ENCODE peak calls at places on chromosome 20, in four cellular contexts. One of them, this sample, is unnamed.

GRCh38 chr20:22901921-22902320 is 133.2 kb upstream of the SSTR4 start:
- DNase-seq in mucosa of gallbladder: no peak
- DNase-seq in effector memory CD8-positive, alpha-beta T cell: no peak
- DNase-seq in upper lobe of right lung: no peak
- DNase-seq in this sample: no peak

GRCh38 chr20:6575912-6576391 is 191.5 kb upstream of the BMP2 start:
- DNase-seq in effector memory CD8-positive, alpha-beta T cell: no peak
- DNase-seq in upper lobe of right lung: no peak
- DNase-seq in mucosa of gallbladder: no peak
- DNase-seq in this sample: no peak

GRCh38 chr20:25586877-25587276 is 1.5 kb upstream of the NINL start:
- DNase-seq in upper lobe of right lung: peak
- DNase-seq in effector memory CD8-positive, alpha-beta T cell: no peak
- DNase-seq in mucosa of gallbladder: no peak
- DNase-seq in this sample: no peak

GRCh38 chr20:6044102-6044501 is 9.8 kb downstream of the LRRN4 start:
- DNase-seq in upper lobe of right lung: no peak
- DNase-seq in mucosa of gallbladder: no peak
- DNase-seq in effector memory CD8-positive, alpha-beta T cell: no peak
- DNase-seq in this sample: no peak

GRCh38 chr20:35821807-35822242 is 50.0 kb downstream of the PHF20 start:
- DNase-seq in mucosa of gallbladder: no peak
- DNase-seq in upper lobe of right lung: peak
- DNase-seq in effector memory CD8-positive, alpha-beta T cell: no peak
- DNase-seq in this sample: no peak

GRCh38 chr20:25399038-25399430 is 8.4 kb upstream of the ABHD12 start:
- DNase-seq in effector memory CD8-positive, alpha-beta T cell: peak
- DNase-seq in mucosa of gallbladder: peak
- DNase-seq in upper lobe of right lung: no peak
- DNase-seq in this sample: no peak

GRCh38 chr20:46715292-46715756 is 5.9 kb downstream of the SLC2A10 start:
- DNase-seq in effector memory CD8-positive, alpha-beta T cell: no peak
- DNase-seq in upper lobe of right lung: no peak
- DNase-seq in mucosa of gallbladder: peak
- DNase-seq in this sample: no peak

GRCh38 chr20:47544240-47544639 is 42.6 kb downstream of the NCOA3 start:
- DNase-seq in mucosa of gallbladder: no peak
- DNase-seq in upper lobe of right lung: no peak
- DNase-seq in effector memory CD8-positive, alpha-beta T cell: no peak
- DNase-seq in this sample: no peak

GRCh38 chr20:3420211-3420707 is 12.8 kb upstream of the DNAAF9 start:
- DNase-seq in mucosa of gallbladder: peak
- DNase-seq in upper lobe of right lung: peak
- DNase-seq in effector memory CD8-positive, alpha-beta T cell: peak
- DNase-seq in this sample: no peak

GRCh38 chr20:35129647-35130069 is 17.5 kb downstream of the EDEM2 start:
- DNase-seq in effector memory CD8-positive, alpha-beta T cell: no peak
- DNase-seq in upper lobe of right lung: no peak
- DNase-seq in mucosa of gallbladder: no peak
- DNase-seq in this sample: no peak

GRCh38 chr20:49867453-49868215 is 47.7 kb downstream of the SPATA2 start:
- DNase-seq in mucosa of gallbladder: no peak
- DNase-seq in effector memory CD8-positive, alpha-beta T cell: no peak
- DNase-seq in upper lobe of right lung: no peak
- DNase-seq in this sample: no peak

GRCh38 chr20:38714308-38714707 is 10.0 kb upstream of the SLC32A1 start:
- DNase-seq in effector memory CD8-positive, alpha-beta T cell: no peak
- DNase-seq in mucosa of gallbladder: no peak
- DNase-seq in upper lobe of right lung: no peak
- DNase-seq in this sample: no peak

GRCh38 chr20:44355503-44356352 is at the start of gene HNF4A:
- DNase-seq in upper lobe of right lung: no peak
- DNase-seq in mucosa of gallbladder: peak
- DNase-seq in effector memory CD8-positive, alpha-beta T cell: no peak
- DNase-seq in this sample: no peak

GRCh38 chr20:4800676-4801449 is 79.2 kb downstream of the PRND start:
- DNase-seq in effector memory CD8-positive, alpha-beta T cell: no peak
- DNase-seq in upper lobe of right lung: no peak
- DNase-seq in mucosa of gallbladder: no peak
- DNase-seq in this sample: peak

GRCh38 chr20:15977758-15978157 is 595.5 kb downstream of the KIF16B start:
- DNase-seq in effector memory CD8-positive, alpha-beta T cell: no peak
- DNase-seq in upper lobe of right lung: no peak
- DNase-seq in mucosa of gallbladder: no peak
- DNase-seq in this sample: no peak

GRCh38 chr20:20755674-20756319 is 43.4 kb upstream of the RALGAPA2 start:
- DNase-seq in mucosa of gallbladder: no peak
- DNase-seq in upper lobe of right lung: no peak
- DNase-seq in effector memory CD8-positive, alpha-beta T cell: no peak
- DNase-seq in this sample: no peak

GRCh38 chr20:49765413-49765736 is 47.3 kb upstream of the SLC9A8 start:
- DNase-seq in effector memory CD8-positive, alpha-beta T cell: no peak
- DNase-seq in mucosa of gallbladder: no peak
- DNase-seq in upper lobe of right lung: no peak
- DNase-seq in this sample: no peak

GRCh38 chr20:10312111-10312510 is 93.5 kb downstream of the SNAP25 start:
- DNase-seq in effector memory CD8-positive, alpha-beta T cell: no peak
- DNase-seq in mucosa of gallbladder: no peak
- DNase-seq in upper lobe of right lung: no peak
- DNase-seq in this sample: no peak

GRCh38 chr20:44843863-44844262 is 33.5 kb upstream of the RIMS4 start:
- DNase-seq in upper lobe of right lung: no peak
- DNase-seq in mucosa of gallbladder: no peak
- DNase-seq in effector memory CD8-positive, alpha-beta T cell: no peak
- DNase-seq in this sample: no peak

GRCh38 chr20:50226093-50226974 is 35.7 kb downstream of the CEBPB start:
- DNase-seq in upper lobe of right lung: peak
- DNase-seq in mucosa of gallbladder: no peak
- DNase-seq in effector memory CD8-positive, alpha-beta T cell: no peak
- DNase-seq in this sample: no peak

GRCh38 chr20:34582911-34583310 is 24.4 kb downstream of the MAP1LC3A start:
- DNase-seq in mucosa of gallbladder: no peak
- DNase-seq in effector memory CD8-positive, alpha-beta T cell: no peak
- DNase-seq in upper lobe of right lung: no peak
- DNase-seq in this sample: no peak

GRCh38 chr20:32539817-32540675 is 45.1 kb downstream of the NOL4L start:
- DNase-seq in upper lobe of right lung: no peak
- DNase-seq in effector memory CD8-positive, alpha-beta T cell: peak
- DNase-seq in mucosa of gallbladder: peak
- DNase-seq in this sample: peak

GRCh38 chr20:19524691-19525090 is 233.4 kb upstream of the RIN2 start:
- DNase-seq in upper lobe of right lung: no peak
- DNase-seq in effector memory CD8-positive, alpha-beta T cell: no peak
- DNase-seq in mucosa of gallbladder: no peak
- DNase-seq in this sample: no peak

GRCh38 chr20:46895906-46896242 is 1.2 kb downstream of the EYA2 start:
- DNase-seq in upper lobe of right lung: no peak
- DNase-seq in mucosa of gallbladder: no peak
- DNase-seq in effector memory CD8-positive, alpha-beta T cell: no peak
- DNase-seq in this sample: no peak

GRCh38 chr20:23340524-23340923 is 10.1 kb upstream of the NXT1 start:
- DNase-seq in effector memory CD8-positive, alpha-beta T cell: peak
- DNase-seq in upper lobe of right lung: no peak
- DNase-seq in mucosa of gallbladder: peak
- DNase-seq in this sample: no peak

GRCh38 chr20:58251979-58252591 is 23.6 kb upstream of the ANKRD60 start:
- DNase-seq in mucosa of gallbladder: no peak
- DNase-seq in upper lobe of right lung: no peak
- DNase-seq in effector memory CD8-positive, alpha-beta T cell: no peak
- DNase-seq in this sample: no peak

GRCh38 chr20:53077373-53078205 is 105.4 kb downstream of the TSHZ2 start:
- DNase-seq in mucosa of gallbladder: peak
- DNase-seq in effector memory CD8-positive, alpha-beta T cell: no peak
- DNase-seq in upper lobe of right lung: no peak
- DNase-seq in this sample: no peak

GRCh38 chr20:40961686-40962640 is 66.7 kb upstream of the TOP1 start:
- DNase-seq in effector memory CD8-positive, alpha-beta T cell: no peak
- DNase-seq in mucosa of gallbladder: no peak
- DNase-seq in upper lobe of right lung: no peak
- DNase-seq in this sample: no peak

GRCh38 chr20:63223826-63224207 is 7.9 kb upstream of the YTHDF1 start:
- DNase-seq in effector memory CD8-positive, alpha-beta T cell: no peak
- DNase-seq in upper lobe of right lung: no peak
- DNase-seq in mucosa of gallbladder: no peak
- DNase-seq in this sample: no peak

GRCh38 chr20:58839474-58839874 is 11.2 kb downstream of the GNAS-AS1 start:
- DNase-seq in upper lobe of right lung: no peak
- DNase-seq in mucosa of gallbladder: no peak
- DNase-seq in effector memory CD8-positive, alpha-beta T cell: no peak
- DNase-seq in this sample: no peak

GRCh38 chr20:44681796-44682566 is 30.5 kb upstream of the ADA start:
- DNase-seq in effector memory CD8-positive, alpha-beta T cell: no peak
- DNase-seq in mucosa of gallbladder: no peak
- DNase-seq in upper lobe of right lung: no peak
- DNase-seq in this sample: no peak

GRCh38 chr20:3406481-3407425 is 716 bp downstream of the DNAAF9 start:
- DNase-seq in effector memory CD8-positive, alpha-beta T cell: no peak
- DNase-seq in upper lobe of right lung: peak
- DNase-seq in mucosa of gallbladder: peak
- DNase-seq in this sample: no peak

GRCh38 chr20:34082232-34082887 is 29.7 kb downstream of the EIF2S2 start:
- DNase-seq in effector memory CD8-positive, alpha-beta T cell: no peak
- DNase-seq in upper lobe of right lung: no peak
- DNase-seq in mucosa of gallbladder: no peak
- DNase-seq in this sample: no peak